ENCODE peak calls at places on chromosomes 6 and 20, in four cellular contexts. N, Z, D and L are unnamed samples.

GRCh38 chr6:53822355-53823115 is 27.7 kb downstream of the LRRC1 start:
- DNase-seq in N (no peak), Z (no peak), D (no peak), L (no peak)

GRCh38 chr6:56692586-56693245 is 50.0 kb upstream of the DST start:
- DNase-seq in N (no peak), Z (peak), D (no peak), L (no peak)

GRCh38 chr20:6333110-6333509 is 210.3 kb upstream of the FERMT1 start:
- DNase-seq in N (no peak), Z (no peak), D (no peak), L (peak)

GRCh38 chr6:126537437-126537836 is 197.5 kb downstream of the CENPW start:
- DNase-seq in N (no peak), Z (no peak), D (no peak), L (no peak)

GRCh38 chr6:111725446-111726112 is 119.9 kb upstream of the TRAF3IP2 start:
- DNase-seq in N (no peak), Z (no peak), D (no peak), L (no peak)

GRCh38 chr6:151493495-151494234 is at the start of gene CCDC170:
- DNase-seq in N (peak), Z (peak), D (no peak), L (no peak)

GRCh38 chr6:112749673-112750072 is 402.5 kb downstream of the RFPL4B start:
- DNase-seq in N (no peak), Z (no peak), D (no peak), L (no peak)

GRCh38 chr6:14638932-14639875 is 521.6 kb downstream of the CD83 start:
- DNase-seq in N (no peak), Z (no peak), D (peak), L (no peak)

GRCh38 chr6:24775520-24776058 is 852 bp downstream of the GMNN start:
- DNase-seq in N (no peak), Z (peak), D (no peak), L (no peak)

GRCh38 chr6:46453221-46453620 is 38.0 kb downstream of the RCAN2 start:
- DNase-seq in N (no peak), Z (no peak), D (no peak), L (no peak)

GRCh38 chr6:21354805-21355238 is 238.7 kb upstream of the SOX4 start:
- DNase-seq in N (no peak), Z (peak), D (peak), L (no peak)

GRCh38 chr6:41379314-41379713 is 43.9 kb downstream of the NCR2 start:
- DNase-seq in N (no peak), Z (no peak), D (no peak), L (no peak)

GRCh38 chr6:154951400-154952200 is 43.5 kb upstream of the TIAM2 start:
- DNase-seq in N (no peak), Z (no peak), D (peak), L (no peak)

GRCh38 chr6:52176550-52176949 is 9.6 kb upstream of the IL17A start:
- DNase-seq in N (no peak), Z (no peak), D (no peak), L (no peak)

GRCh38 chr6:132322398-132322797 is 78.9 kb downstream of the MOXD1 start:
- DNase-seq in N (no peak), Z (no peak), D (no peak), L (no peak)

GRCh38 chr20:44120676-44121425 is 66.1 kb downstream of the JPH2 start:
- DNase-seq in N (no peak), Z (no peak), D (no peak), L (no peak)

GRCh38 chr20:53658973-53659372 is 65.3 kb upstream of the ZNF217 start:
- DNase-seq in N (no peak), Z (no peak), D (no peak), L (no peak)

GRCh38 chr6:144415835-144416237 is 130.7 kb downstream of the UTRN start:
- DNase-seq in N (no peak), Z (no peak), D (no peak), L (no peak)

GRCh38 chr6:16729183-16729696 is 32.0 kb downstream of the ATXN1 start:
- DNase-seq in N (no peak), Z (peak), D (no peak), L (no peak)

GRCh38 chr20:53413188-53413631 is 180.4 kb downstream of the ZNF217 start:
- DNase-seq in N (peak), Z (peak), D (peak), L (peak)

GRCh38 chr6:157366648-157367047 is 14.3 kb upstream of the ZDHHC14 start:
- DNase-seq in N (no peak), Z (no peak), D (no peak), L (no peak)

GRCh38 chr6:165678904-165679303 is 15.9 kb upstream of the PDE10A start:
- DNase-seq in N (no peak), Z (no peak), D (no peak), L (no peak)

DNA sequence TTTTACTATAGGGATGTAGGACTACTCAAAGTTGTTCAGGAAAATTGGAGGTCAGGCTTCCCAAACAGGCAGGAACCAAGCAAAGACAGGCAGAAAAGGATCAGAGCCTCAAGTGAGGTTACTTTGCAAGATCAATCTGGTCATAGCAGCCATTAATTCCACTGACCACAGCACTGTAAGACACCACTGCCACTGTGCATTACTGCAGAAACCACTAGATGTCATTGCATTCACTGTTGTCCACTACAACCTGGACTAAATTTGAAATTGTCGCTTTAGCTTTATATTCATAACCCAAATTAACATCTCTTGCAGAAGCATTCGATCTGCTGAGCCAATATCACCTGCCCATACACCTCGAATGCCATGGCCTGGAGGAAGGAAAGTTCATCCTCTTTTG is 126.9 kb upstream of the UFL1 start:
- DNase-seq in N (no peak), Z (peak), D (no peak), L (no peak)
- TF ChIP-seq CTCF in N (no peak), Z (peak), D (peak), L (no peak)

DNA sequence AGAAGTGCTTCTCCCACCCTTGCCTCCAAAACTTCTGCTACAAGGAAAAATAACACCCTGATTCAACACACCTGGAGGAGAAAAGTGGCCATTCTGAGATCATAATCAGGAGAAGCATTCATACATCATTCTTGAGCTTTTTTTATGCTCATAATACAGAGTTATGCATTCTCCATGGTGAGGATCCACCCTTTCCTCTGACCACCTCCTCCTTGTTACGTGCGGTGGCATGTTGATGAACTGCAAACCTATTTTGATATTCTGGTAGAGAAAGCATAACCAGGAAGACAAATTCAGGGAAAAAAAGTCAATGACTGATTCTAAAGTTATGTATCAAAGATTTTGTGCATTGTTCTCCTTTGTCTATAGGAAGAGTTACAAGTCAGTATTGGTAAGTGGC is 169.8 kb downstream of the KLHL32 start:
- DNase-seq in N (no peak), Z (no peak), D (no peak), L (no peak)
- TF ChIP-seq ETV6 in N (no peak), Z (no peak), D (no peak), L (no peak)

DNA sequence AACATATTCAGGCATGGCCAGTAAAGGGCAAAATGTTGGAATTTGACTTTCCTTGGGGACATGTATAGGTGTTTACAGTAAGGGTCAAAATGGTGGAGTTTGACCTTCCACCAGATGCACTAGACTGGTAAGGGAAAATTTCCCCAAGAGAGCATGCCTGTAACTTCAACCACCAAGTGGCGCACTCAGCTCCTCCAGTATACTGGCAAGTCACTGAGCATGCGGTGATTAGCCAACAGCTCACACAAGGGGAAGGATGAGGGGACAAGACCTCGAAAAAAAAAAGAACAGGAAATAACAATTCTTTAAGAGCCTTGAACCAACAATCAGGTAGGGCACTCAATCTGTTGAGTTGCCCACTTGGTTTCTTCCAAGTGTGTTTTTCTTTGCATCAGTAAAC is 140.9 kb downstream of the EYS start:
- DNase-seq in N (no peak), Z (peak), D (no peak), L (no peak)
- TF ChIP-seq CTCF in N (no peak), Z (peak), D (peak), L (no peak)

DNA sequence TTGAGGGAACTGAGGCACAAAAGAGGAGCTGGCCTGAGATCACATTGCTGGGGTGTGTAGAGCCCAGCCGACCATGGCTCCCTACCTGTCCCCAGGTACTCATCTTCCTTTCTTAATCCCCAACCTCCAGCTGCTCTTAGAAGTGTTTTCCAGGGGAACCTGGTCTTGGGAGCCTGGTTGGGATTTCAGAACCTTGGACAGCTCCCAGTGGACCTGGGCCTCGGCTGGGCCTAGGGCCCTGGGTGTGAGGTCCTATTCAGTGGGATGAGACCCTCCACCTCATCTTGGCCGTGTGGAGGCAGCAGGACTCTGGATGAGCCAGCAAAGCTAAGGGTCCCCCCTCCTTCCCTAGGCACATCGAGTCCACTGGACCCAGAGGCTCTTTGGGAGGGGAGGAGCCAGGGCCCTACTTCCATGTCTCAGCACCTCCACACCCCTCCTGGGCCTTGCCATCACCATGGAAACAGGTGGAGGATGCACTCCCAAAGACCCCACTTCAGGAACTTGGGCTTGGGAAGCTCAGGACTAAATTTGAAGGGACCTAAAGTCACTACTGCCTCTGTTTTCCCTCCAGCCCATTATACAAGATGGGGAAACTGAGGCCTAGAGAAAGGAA is 38.5 kb downstream of the DLGAP4 start:
- DNase-seq in N (peak), Z (peak), D (no peak), L (peak)
- TF ChIP-seq ETV6 in N (no peak), Z (peak), D (no peak), L (no peak)